ENCODE peak calls at places on chromosome X, in four cellular contexts. D is lower leg skin, C is ureter, M is cardiac septum. F is an unnamed sample.

GRCh38 chrX:122868626-122869025 is 315.5 kb upstream of the GRIA3 start:
- DNase-seq in D (no peak), C (no peak), M (no peak), F (no peak)

GRCh38 chrX:12153741-12154140 is 15.5 kb downstream of the FRMPD4 start:
- DNase-seq in D (no peak), C (no peak), M (no peak), F (no peak)

GRCh38 chrX:106752101-106752678 is 25.7 kb downstream of the RNF128 start:
- DNase-seq in D (no peak), C (no peak), M (no peak), F (no peak)

GRCh38 chrX:39162322-39162721 is 361.1 kb downstream of the MID1IP1 start:
- DNase-seq in D (peak; percentile 84), C (no peak), M (no peak), F (no peak)

GRCh38 chrX:40145001-40145631 is 47.4 kb upstream of the BCOR start:
- DNase-seq in D (no peak), C (no peak), M (no peak), F (peak; percentile 79)

GRCh38 chrX:153635788-153636668 is 11.0 kb upstream of the DUSP9 start:
- DNase-seq in D (no peak), C (no peak), M (peak; percentile 65), F (peak; percentile 67)

GRCh38 chrX:69130448-69130847 is 34.8 kb downstream of the PJA1 start:
- DNase-seq in D (no peak), C (no peak), M (no peak), F (no peak)

GRCh38 chrX:46327229-46328081 is 217.8 kb downstream of the ZNF674 start:
- DNase-seq in D (no peak), C (no peak), M (no peak), F (no peak)

GRCh38 chrX:8946488-8947050 is 87.4 kb downstream of the FAM9B start:
- DNase-seq in D (no peak), C (no peak), M (no peak), F (no peak)

GRCh38 chrX:7580127-7580526 is 262.8 kb upstream of the VCX start:
- DNase-seq in D (no peak), C (no peak), M (no peak), F (no peak)

GRCh38 chrX:118595501-118596042 is 100.0 kb downstream of the DOCK11 start:
- DNase-seq in D (no peak), C (no peak), M (no peak), F (no peak)

GRCh38 chrX:17078031-17078730 is 131.7 kb downstream of the REPS2 start:
- DNase-seq in D (no peak), C (no peak), M (no peak), F (no peak)

GRCh38 chrX:44432641-44433040 is 89.2 kb upstream of the EFHC2 start:
- DNase-seq in D (no peak), C (no peak), M (no peak), F (no peak)

GRCh38 chrX:111168314-111168713 is 72.3 kb downstream of the PAK3 start:
- DNase-seq in D (no peak), C (no peak), M (no peak), F (no peak)

GRCh38 chrX:44580466-44580865 is 37.8 kb upstream of the FUNDC1 start:
- DNase-seq in D (no peak), C (no peak), M (no peak), F (no peak)

GRCh38 chrX:8126092-8126491 is 45.0 kb downstream of the VCX2 start:
- DNase-seq in D (no peak), C (no peak), M (no peak), F (no peak)

GRCh38 chrX:39827959-39828358 is 269.8 kb downstream of the BCOR start:
- DNase-seq in D (no peak), C (no peak), M (no peak), F (no peak)

F was measured in posterior vena cava.